ENCODE peak calls at places on chromosome 22, in eight cellular contexts. Y is Peyer's patch, O is tibial nerve, X is lower leg skin, K is IMR-90, F is body of pancreas, C is right lobe of liver, Z is A549. T is an unnamed sample.
A peak's percentile ranks its signal among the peaks of the same experiment; 100 is the strongest.

GRCh38 chr22:45212306-45212709 is 28.4 kb downstream of the KIAA0930 start:
- DNase-seq in Y (peak; percentile 37), O (peak; percentile 44), X (peak; percentile 95), K (peak; percentile 96), F (peak; percentile 48), C (peak; percentile 49), Z (peak; percentile 74), T (peak; percentile 77)

GRCh38 chr22:46010177-46010867 is 33.4 kb upstream of the WNT7B start:
- DNase-seq in Y (no peak), O (no peak), X (no peak), K (peak; percentile 55), F (no peak), C (peak; percentile 2), Z (no peak), T (peak; percentile 47)

GRCh38 chr22:34866501-34867171 is 199.3 kb upstream of the ISX start:
- DNase-seq in Y (no peak), O (no peak), X (no peak), K (no peak), F (no peak), C (no peak), Z (no peak), T (no peak)

GRCh38 chr22:24007253-24008021 is 2.2 kb upstream of the GSTT4 start:
- DNase-seq in Y (no peak), O (no peak), X (no peak), K (no peak), F (no peak), C (no peak), Z (no peak), T (no peak)

GRCh38 chr22:28783786-28784671 is 11.5 kb downstream of the CCDC117 start:
- DNase-seq in Y (no peak), O (no peak), X (no peak), K (peak; percentile 52), F (peak; percentile 10), C (no peak), Z (peak; percentile 58), T (no peak)

GRCh38 chr22:28773461-28773867 is 969 bp downstream of the CCDC117 start:
- DNase-seq in Y (no peak), O (no peak), X (no peak), K (peak; percentile 69), F (no peak), C (no peak), Z (no peak), T (no peak)

GRCh38 chr22:23520875-23521441 is 59.1 kb downstream of the IGLL1 start:
- DNase-seq in Y (no peak), O (peak; percentile 41), X (no peak), K (peak; percentile 29), F (no peak), C (no peak), Z (peak; percentile 20), T (peak; percentile 42)

GRCh38 chr22:49881856-49882255 is 28.2 kb downstream of the ZBED4 start:
- DNase-seq in Y (no peak), O (no peak), X (no peak), K (no peak), F (no peak), C (no peak), Z (no peak), T (no peak)

GRCh38 chr22:31556627-31557203 is 60.4 kb downstream of the SFI1 start:
- DNase-seq in Y (no peak), O (peak; percentile 28), X (no peak), K (peak; percentile 46), F (peak; percentile 10), C (no peak), Z (peak; percentile 16), T (no peak)

GRCh38 chr22:29994027-29994715 is 86.1 kb upstream of the HORMAD2 start:
- DNase-seq in Y (no peak), O (no peak), X (no peak), K (peak; percentile 89), F (no peak), C (no peak), Z (peak; percentile 65), T (no peak)

GRCh38 chr22:47193606-47194316 is 431.3 kb downstream of the TBC1D22A start:
- DNase-seq in Y (peak; percentile 14), O (no peak), X (peak; percentile 79), K (no peak), F (no peak), C (no peak), Z (no peak), T (no peak)

GRCh38 chr22:29947410-29948387 is 64.7 kb downstream of the MTMR3 start:
- DNase-seq in Y (no peak), O (no peak), X (no peak), K (peak; percentile 47), F (no peak), C (no peak), Z (no peak), T (no peak)

GRCh38 chr22:24198682-24199052 is 17.4 kb downstream of the SUSD2 start:
- DNase-seq in Y (no peak), O (no peak), X (no peak), K (no peak), F (no peak), C (no peak), Z (no peak), T (no peak)

GRCh38 chr22:45318558-45319318 is 9.0 kb downstream of the FAM118A start:
- DNase-seq in Y (no peak), O (peak; percentile 48), X (no peak), K (peak; percentile 70), F (no peak), C (no peak), Z (no peak), T (no peak)

GRCh38 chr22:29382575-29383328 is 5.6 kb downstream of the AP1B1 start:
- DNase-seq in Y (no peak), O (no peak), X (no peak), K (no peak), F (peak; percentile 87), C (no peak), Z (no peak), T (no peak)

GRCh38 chr22:26907366-26907765 is 250.0 kb downstream of the MIAT start:
- DNase-seq in Y (no peak), O (no peak), X (no peak), K (no peak), F (no peak), C (no peak), Z (no peak), T (no peak)

GRCh38 chr22:21766933-21767462 is 31.4 kb upstream of the YPEL1 start:
- DNase-seq in Y (peak; percentile 46), O (no peak), X (no peak), K (no peak), F (peak; percentile 22), C (no peak), Z (no peak), T (no peak)

GRCh38 chr22:50281384-50281760 is 11.2 kb upstream of the MAPK11 start:
- DNase-seq in Y (no peak), O (no peak), X (no peak), K (no peak), F (no peak), C (no peak), Z (no peak), T (no peak)

DNA sequence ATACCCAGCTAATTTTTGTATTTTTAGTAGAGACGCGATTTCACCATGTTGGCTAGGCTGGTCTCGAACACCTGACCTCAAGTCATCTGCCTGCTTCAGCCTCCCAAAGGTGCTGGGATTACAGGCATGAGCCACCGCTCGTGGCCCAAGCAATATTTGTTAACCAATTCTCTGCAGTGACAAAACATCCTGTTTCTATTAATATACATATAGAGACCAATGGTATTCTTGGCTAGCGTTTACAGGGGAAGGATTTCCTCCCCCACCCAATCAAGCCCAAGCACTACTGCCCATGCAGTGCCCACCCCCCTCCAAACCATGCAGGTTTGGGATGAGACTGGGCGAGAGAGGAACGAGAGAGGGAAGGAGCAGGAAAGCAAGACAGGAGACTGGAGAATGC is 53.1 kb downstream of the APOL3 start:
- DNase-seq in Y (no peak), O (no peak), X (no peak), K (no peak), F (no peak), C (no peak), Z (no peak), T (no peak)
- TF ChIP-seq POLR2A in Y (no peak), O (no peak), X (no peak), K (no peak), F (no peak), C (no peak), Z (no peak), T (no peak)

GRCh38 chr22:19916006-19916405 is 25.6 kb upstream of the COMT start:
- DNase-seq in Y (no peak), O (no peak), X (no peak), K (no peak), F (no peak), C (no peak), Z (no peak), T (no peak)
- TF ChIP-seq POLR2A in Y (no peak), O (no peak), X (no peak), K (no peak), F (no peak), C (no peak), Z (no peak), T (no peak)

GRCh38 chr22:39150848-39151215 is 1.6 kb downstream of the CBX7 start:
- DNase-seq in Y (no peak), O (no peak), X (no peak), K (no peak), F (no peak), C (no peak), Z (no peak), T (no peak)

GRCh38 chr22:39151329-39151975 is 1.0 kb downstream of the CBX7 start:
- DNase-seq in Y (no peak), O (no peak), X (no peak), K (no peak), F (no peak), C (no peak), Z (no peak), T (no peak)

GRCh38 chr22:39152024-39152510 is 413 bp downstream of the CBX7 start:
- DNase-seq in Y (no peak), O (no peak), X (no peak), K (no peak), F (no peak), C (no peak), Z (no peak), T (no peak)

GRCh38 chr22:39153220-39153860 is 860 bp upstream of the CBX7 start:
- DNase-seq in Y (no peak), O (no peak), X (no peak), K (no peak), F (no peak), C (no peak), Z (no peak), T (no peak)

DNA sequence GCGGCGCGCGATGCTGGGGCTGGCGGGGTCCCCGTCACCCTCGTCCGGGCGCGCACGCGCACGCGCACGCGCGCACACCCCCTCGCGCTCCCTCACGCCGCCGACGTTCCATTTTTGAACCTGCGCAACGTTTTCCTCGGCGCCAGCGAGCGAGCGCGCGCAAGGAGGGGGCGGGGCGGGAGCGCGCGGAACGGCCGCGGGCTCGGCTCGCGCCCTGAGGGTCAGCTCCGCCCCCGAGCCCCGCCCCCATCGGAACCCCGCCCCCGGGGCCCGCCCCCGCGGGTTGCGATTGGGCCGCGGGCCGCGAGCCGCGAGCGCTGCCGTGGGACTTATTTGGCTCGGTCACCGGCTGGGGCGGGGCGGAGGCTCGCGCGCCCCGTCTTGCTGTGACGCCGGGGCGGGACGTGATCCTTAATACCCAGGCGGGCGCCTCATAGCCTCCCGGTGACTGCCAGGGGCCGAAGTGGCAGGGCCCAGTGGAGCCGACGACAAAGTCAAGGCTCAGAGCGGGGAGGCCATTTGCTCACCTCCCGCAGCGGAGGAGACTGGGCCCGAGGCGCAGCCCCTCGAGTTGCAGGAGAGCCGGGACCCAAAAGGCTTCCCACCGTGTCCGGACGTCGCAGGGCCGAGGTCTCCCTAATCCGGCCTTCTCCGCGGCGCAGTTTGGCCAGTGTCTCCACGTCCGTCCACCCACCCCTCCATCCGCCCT is at the start of gene CBX7:
- DNase-seq in Y (peak; percentile 95), O (peak; percentile 91), X (peak; percentile 99), K (peak; percentile 76), F (peak; percentile 95), C (peak; percentile 96), Z (peak; percentile 78), T (peak; percentile 96)
- TF ChIP-seq POLR2A in Y (peak; percentile 26), O (peak; percentile 93), X (no peak), K (no peak), F (peak; percentile 87), C (peak; percentile 66), Z (no peak), T (peak; percentile 91)

GRCh38 chr22:43402128-43402527 is 9.7 kb upstream of the MPPED1 start:
- DNase-seq in Y (no peak), O (no peak), X (no peak), K (no peak), F (no peak), C (no peak), Z (no peak), T (no peak)
- TF ChIP-seq POLR2A in Y (no peak), O (no peak), X (no peak), K (no peak), F (no peak), C (no peak), Z (no peak), T (no peak)

T was measured in uterus.